ENCODE peak calls at places on chromosomes 13 and 19, in five cellular contexts. I is NCI-H1092 treated with DMSO at 0.1 percent for 48 hours; U is cardiac fibroblast; R is mammary epithelial cell; F is stimulated activated CD4-positive, alpha-beta T cell treated with anti-CD3 and anti-CD28 coated beads, Interleukin-1b, Interleukin-23, amount 100 ng/mL, for 1 hour. B is an unnamed sample.

GRCh38 chr19:1502433-1503088 is 10.3 kb downstream of the ADAMTSL5 start:
- DNase-seq in F (no peak), R (no peak), I (no peak), U (no peak), B (no peak)

GRCh38 chr13:46104868-46105267 is at the start of gene CPB2:
- DNase-seq in R (no peak), F (no peak), U (no peak), I (no peak), B (no peak)

GRCh38 chr19:43476606-43477005 is 11.2 kb upstream of the LYPD3 start:
- DNase-seq in I (no peak), F (no peak), U (peak; percentile 87), R (peak; percentile 12), B (no peak)

GRCh38 chr19:19105365-19106060 is 32.8 kb downstream of the TMEM161A start:
- DNase-seq in F (no peak), I (no peak), R (no peak), U (peak; percentile 76), B (peak; percentile 31)

GRCh38 chr13:30829788-30830637 is 76.1 kb upstream of the MEDAG start:
- DNase-seq in I (no peak), F (no peak), R (no peak), U (no peak), B (no peak)

GRCh38 chr13:83667606-83668005 is 214.7 kb downstream of the SLITRK1 start:
- DNase-seq in F (no peak), U (no peak), I (no peak), R (no peak), B (no peak)

GRCh38 chr13:69589531-69589930 is 518.1 kb upstream of the ATXN8OS start:
- DNase-seq in R (no peak), I (no peak), U (no peak), F (no peak), B (no peak)

GRCh38 chr19:44582581-44583265 is 30.6 kb upstream of the IGSF23 start:
- DNase-seq in R (no peak), U (peak; percentile 38), F (no peak), I (no peak), B (no peak)

GRCh38 chr19:45668342-45668871 is 386 bp downstream of the GIPR start:
- DNase-seq in I (peak; percentile 2), U (no peak), R (no peak), F (no peak), B (no peak)

GRCh38 chr13:51453308-51453958 is 597 bp upstream of the INTS6 start:
- DNase-seq in F (peak; percentile 59), R (no peak), U (no peak), I (peak; percentile 80), B (no peak)

GRCh38 chr13:33932765-33933406 is 114.9 kb downstream of the RFC3 start:
- DNase-seq in U (no peak), R (peak; percentile 70), F (no peak), I (peak; percentile 35), B (no peak)

GRCh38 chr13:25910243-25910642 is 141.6 kb downstream of the SHISA2 start:
- DNase-seq in R (no peak), I (no peak), U (no peak), F (no peak), B (no peak)

GRCh38 chr13:51808811-51809210 is 4.8 kb upstream of the DHRS12 start:
- DNase-seq in I (no peak), U (no peak), F (no peak), R (no peak), B (no peak)

GRCh38 chr19:49347835-49348234 is 12.6 kb downstream of the CD37 start:
- DNase-seq in U (peak; percentile 66), I (no peak), R (peak; percentile 67), F (no peak), B (peak; percentile 62)

GRCh38 chr19:50310759-50311465 is 18.3 kb downstream of the KCNC3 start:
- DNase-seq in I (no peak), F (no peak), R (no peak), U (no peak), B (no peak)

GRCh38 chr13:44763604-44764311 is 187.6 kb upstream of the TSC22D1 start:
- DNase-seq in I (no peak), R (peak; percentile 50), U (no peak), F (no peak), B (no peak)

GRCh38 chr13:98273824-98274786 is 97.0 kb upstream of the RNF113B start:
- DNase-seq in I (peak; percentile 73), R (no peak), F (no peak), U (no peak), B (no peak)

GRCh38 chr13:77480071-77480470 is 55.4 kb upstream of the SCEL start:
- DNase-seq in U (peak; percentile 5), I (no peak), R (no peak), F (no peak), B (no peak)

GRCh38 chr13:94534171-94534570 is 54.7 kb upstream of the DCT start:
- DNase-seq in I (no peak), R (no peak), F (no peak), U (no peak), B (no peak)

GRCh38 chr13:45015300-45015699 is 26.0 kb downstream of the GPALPP1 start:
- DNase-seq in U (no peak), F (no peak), I (peak; percentile 1), R (peak; percentile 4), B (no peak)

B was measured in RWPE1.